ENCODE peak calls at places on chromosomes 7 and 10, in four cellular contexts. O, L, Q and R are unnamed samples.

GRCh38 chr7:289756-290553 is at the start of gene FOXL3:
- DNase-seq in O (no peak), Q (no peak), L (no peak), R (no peak)

GRCh38 chr7:77409005-77409738 is 7.0 kb downstream of the GSAP start:
- DNase-seq in Q (no peak), O (no peak), L (no peak), R (no peak)

GRCh38 chr7:30285531-30286284 is 1.3 kb downstream of the ZNRF2 start:
- DNase-seq in Q (peak; percentile 97), O (peak; percentile 46), L (peak; percentile 20), R (peak; percentile 57)

GRCh38 chr7:17274551-17275245 is 23.8 kb upstream of the AHR start:
- DNase-seq in O (no peak), Q (peak; percentile 87), L (no peak), R (peak; percentile 28)

GRCh38 chr10:5654218-5654755 is 12.1 kb downstream of the ASB13 start:
- DNase-seq in O (no peak), L (no peak), Q (no peak), R (no peak)

GRCh38 chr10:124285587-124286527 is 132.9 kb downstream of the OAT start:
- DNase-seq in L (no peak), Q (peak; percentile 73), O (no peak), R (no peak)

GRCh38 chr10:80894797-80895467 is 357.2 kb downstream of the SH2D4B start:
- DNase-seq in O (no peak), Q (no peak), L (no peak), R (no peak)

GRCh38 chr7:92835851-92836488 is 403 bp downstream of the CDK6 start:
- DNase-seq in Q (peak; percentile 47), L (peak; percentile 10), O (peak; percentile 28), R (peak; percentile 25)

GRCh38 chr10:122864901-122865300 is 14.5 kb downstream of the FAM24B start:
- DNase-seq in L (no peak), O (no peak), Q (no peak), R (peak; percentile 45)

GRCh38 chr10:119315128-119316001 is 108.0 kb downstream of the GRK5 start:
- DNase-seq in O (no peak), Q (peak; percentile 87), L (no peak), R (peak; percentile 90)

GRCh38 chr10:62456611-62457101 is 82.5 kb downstream of the ZNF365 start:
- DNase-seq in O (no peak), Q (peak; percentile 17), L (no peak), R (peak; percentile 5)

GRCh38 chr7:131845573-131846337 is 289.3 kb upstream of the PODXL start:
- DNase-seq in O (no peak), L (no peak), Q (no peak), R (no peak)

GRCh38 chr10:71598673-71599072 is 120.9 kb downstream of the C10orf105 start:
- DNase-seq in Q (no peak), L (peak; percentile 74), O (peak; percentile 81), R (peak; percentile 34)

GRCh38 chr7:1396195-1396594 is 63.1 kb downstream of the MICALL2 start:
- DNase-seq in O (no peak), L (no peak), Q (no peak), R (no peak)

GRCh38 chr7:79434867-79435266 is 18.6 kb downstream of the MAGI2 start:
- DNase-seq in O (no peak), L (no peak), Q (no peak), R (no peak)

GRCh38 chr10:62514079-62514693 is 140.0 kb downstream of the ZNF365 start:
- DNase-seq in O (no peak), L (no peak), Q (peak; percentile 37), R (no peak)

GRCh38 chr10:22434521-22434920 is 89.2 kb downstream of the SPAG6 start:
- DNase-seq in O (no peak), Q (peak; percentile 22), L (no peak), R (no peak)

GRCh38 chr10:84903320-84903719 is 574.9 kb downstream of the CCSER2 start:
- DNase-seq in O (no peak), Q (no peak), L (no peak), R (no peak)

GRCh38 chr10:77251297-77252013 is 386.2 kb downstream of the KCNMA1 start:
- DNase-seq in L (no peak), Q (peak; percentile 67), O (peak; percentile 23), R (peak; percentile 40)

GRCh38 chr10:84587789-84588188 is 259.4 kb downstream of the CCSER2 start:
- DNase-seq in L (no peak), Q (no peak), O (no peak), R (no peak)

GRCh38 chr7:20931739-20932138 is 145.1 kb upstream of the SP8 start:
- DNase-seq in Q (no peak), L (no peak), O (no peak), R (no peak)

GRCh38 chr10:85786401-85786899 is 580.1 kb downstream of the GRID1 start:
- DNase-seq in L (no peak), Q (peak; percentile 38), O (peak; percentile 57), R (no peak)

GRCh38 chr10:63763744-63764143 is 242.5 kb downstream of the REEP3 start:
- DNase-seq in O (no peak), L (no peak), Q (no peak), R (peak; percentile 1)

GRCh38 chr7:83677180-83677866 is 28.4 kb upstream of the SEMA3E start:
- DNase-seq in O (no peak), Q (peak; percentile 57), L (no peak), R (peak; percentile 46)

GRCh38 chr10:62689712-62690111 is 114.8 kb upstream of the ADO start:
- DNase-seq in Q (no peak), O (no peak), L (no peak), R (no peak)

GRCh38 chr10:72913287-72913686 is 19.7 kb downstream of the OIT3 start:
- DNase-seq in O (no peak), L (no peak), Q (peak; percentile 83), R (no peak)

GRCh38 chr10:61903184-61903990 is 1.9 kb downstream of the ARID5B start:
- DNase-seq in L (peak; percentile 61), O (peak; percentile 78), Q (peak; percentile 75), R (peak; percentile 36)

GRCh38 chr7:135023622-135024021 is 37.3 kb downstream of the AGBL3 start:
- DNase-seq in L (no peak), O (no peak), Q (no peak), R (no peak)

GRCh38 chr7:103637080-103637479 is 191.1 kb upstream of the SLC26A5 start:
- DNase-seq in O (no peak), Q (no peak), L (no peak), R (peak; percentile 84)

GRCh38 chr10:13637894-13638293 is 51.1 kb downstream of the PRPF18 start:
- DNase-seq in O (no peak), Q (no peak), L (no peak), R (no peak)

GRCh38 chr10:87093461-87094372 is 926 bp downstream of the GLUD1 start:
- DNase-seq in Q (peak; percentile 87), O (peak; percentile 70), L (peak; percentile 59), R (peak; percentile 34)

GRCh38 chr7:45975367-45975766 is 54.3 kb upstream of the IGFBP3 start:
- DNase-seq in Q (peak; percentile 29), O (no peak), L (no peak), R (no peak)

GRCh38 chr7:77349141-77349540 is 67.0 kb downstream of the GSAP start:
- DNase-seq in Q (peak; percentile 21), O (no peak), L (no peak), R (no peak)

GRCh38 chr7:22582860-22583640 is 83.1 kb upstream of the STEAP1B start:
- DNase-seq in O (no peak), Q (no peak), L (peak; percentile 53), R (peak; percentile 88)

GRCh38 chr7:156640949-156641485 is 443 bp downstream of the RNF32 start:
- DNase-seq in L (peak; percentile 30), O (peak; percentile 48), Q (peak; percentile 83), R (peak; percentile 28)

DNA sequence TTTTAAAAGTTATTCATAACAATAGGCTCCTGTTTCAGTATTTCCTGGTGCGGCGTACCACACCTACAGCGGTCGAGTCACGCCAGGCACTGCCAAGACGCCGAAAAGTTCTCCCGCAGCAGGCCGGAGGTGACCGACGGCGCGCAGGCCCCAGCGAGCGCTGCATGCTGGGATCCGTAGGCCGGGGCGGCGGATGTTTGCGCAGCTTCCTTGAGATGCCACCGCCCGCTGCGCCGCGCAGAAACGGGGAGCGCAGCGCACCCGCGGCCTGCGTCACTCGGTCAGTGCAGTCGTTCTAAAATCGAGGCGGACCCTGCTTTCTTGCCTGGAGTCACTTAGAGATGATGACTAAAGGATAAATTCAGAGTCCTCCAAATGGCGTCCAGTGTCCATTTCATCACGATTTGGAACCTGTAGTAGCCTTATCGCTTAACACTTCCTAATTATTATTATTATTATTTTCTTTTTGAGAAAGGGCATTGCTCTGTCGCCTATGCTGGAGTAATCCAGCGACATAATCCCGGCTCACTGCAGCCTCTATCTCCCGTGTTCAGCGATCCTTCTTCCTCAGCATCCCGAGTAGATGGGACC is 1.3 kb upstream of the KIF11 start:
- DNase-seq in O (peak; percentile 92), L (peak; percentile 92), Q (peak; percentile 98), R (peak; percentile 88)
- TF ChIP-seq CTCF in O (no peak), L (peak; percentile 31), Q (no peak), R (no peak)

DNA sequence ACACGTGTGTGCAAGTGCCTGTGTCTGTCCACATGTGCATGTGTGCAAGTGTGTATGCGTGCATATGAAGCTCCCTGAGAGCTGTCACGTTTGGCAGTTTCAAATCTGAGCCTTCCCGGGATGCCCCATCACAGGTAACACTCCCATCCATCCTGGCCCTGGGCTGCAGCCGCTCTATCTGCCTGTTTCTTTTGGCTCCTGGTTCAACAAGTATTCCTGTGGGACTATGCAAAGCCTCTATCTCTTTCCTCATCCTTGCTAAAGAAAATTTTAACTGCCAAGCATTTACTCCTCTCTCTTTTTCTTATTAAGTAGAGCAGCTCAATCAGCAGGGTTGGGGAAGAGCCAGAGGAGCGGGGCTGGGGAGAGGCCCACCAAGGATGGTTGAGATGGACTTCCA is 24.4 kb upstream of the PDCD4 start:
- DNase-seq in Q (no peak), O (no peak), L (no peak), R (no peak)
- TF ChIP-seq CTCF in Q (no peak), O (no peak), L (no peak), R (no peak)

GRCh38 chr7:117873933-117874530 is 791 bp upstream of the CTTNBP2 start:
- DNase-seq in L (no peak), O (no peak), Q (no peak), R (no peak)

GRCh38 chr7:117872565-117873055 is 631 bp downstream of the CTTNBP2 start:
- DNase-seq in L (peak; percentile 20), Q (no peak), O (peak; percentile 58), R (no peak)

GRCh38 chr7:117871778-117872538 is 1.3 kb downstream of the CTTNBP2 start:
- DNase-seq in O (peak; percentile 19), Q (no peak), L (no peak), R (no peak)

GRCh38 chr7:117873056-117873932 is at the start of gene CTTNBP2:
- DNase-seq in L (peak; percentile 27), O (peak; percentile 69), Q (no peak), R (no peak)

GRCh38 chr7:117875566-117875965 is 2.3 kb upstream of the CTTNBP2 start:
- DNase-seq in Q (peak; percentile 13), O (peak; percentile 19), L (no peak), R (no peak)
- TF ChIP-seq CTCF in Q (no peak), O (no peak), L (no peak), R (no peak)

GRCh38 chr10:98446656-98447221 is at the start of gene HPS1:
- DNase-seq in L (peak; percentile 67), O (peak; percentile 89), Q (peak; percentile 87), R (peak; percentile 21)
- TF ChIP-seq CTCF in L (peak; percentile 27), O (no peak), Q (no peak), R (peak; percentile 46)